ENCODE peak calls at places on chromosomes 7 and 10, in four cellular contexts. E, H, Q and G are unnamed samples.

GRCh38 chr7:35985126-35985754 is 167.8 kb upstream of the EEPD1 start:
- DNase-seq in E (peak), H (peak), Q (peak), G (peak)

GRCh38 chr10:17454181-17454800 is at the start of gene ST8SIA6:
- DNase-seq in E (peak), H (peak), Q (peak), G (peak)

GRCh38 chr10:100520811-100521210 is 1.1 kb upstream of the SEC31B start:
- DNase-seq in E (no peak), H (no peak), Q (peak), G (peak)

GRCh38 chr10:88707429-88708110 is 1.5 kb downstream of the LIPK start:
- DNase-seq in E (no peak), H (no peak), Q (peak), G (peak)

GRCh38 chr10:77590344-77591237 is 47.0 kb downstream of the KCNMA1 start:
- DNase-seq in E (no peak), H (no peak), Q (no peak), G (no peak)

GRCh38 chr7:34823650-34824258 is 165.7 kb downstream of the NPSR1 start:
- DNase-seq in E (peak), H (no peak), Q (peak), G (peak)

GRCh38 chr10:107583974-107584373 is 419.5 kb upstream of the SORCS1 start:
- DNase-seq in E (no peak), H (no peak), Q (no peak), G (no peak)

GRCh38 chr7:87600130-87601124 is at the start of gene ABCB1:
- DNase-seq in E (no peak), H (peak), Q (no peak), G (no peak)

GRCh38 chr10:59448616-59449015 is 86.3 kb upstream of the FAM13C start:
- DNase-seq in E (no peak), H (no peak), Q (no peak), G (no peak)

GRCh38 chr7:26477381-26477780 is 185.7 kb downstream of the SNX10 start:
- DNase-seq in E (no peak), H (no peak), Q (no peak), G (no peak)

GRCh38 chr7:30853576-30853975 is 58.1 kb upstream of the AQP1 start:
- DNase-seq in E (no peak), H (no peak), Q (no peak), G (no peak)

GRCh38 chr10:102523250-102524029 is 19.7 kb downstream of the SUFU start:
- DNase-seq in E (no peak), H (no peak), Q (no peak), G (no peak)

GRCh38 chr7:71784781-71785180 is 627.4 kb downstream of the CALN1 start:
- DNase-seq in E (no peak), H (no peak), Q (no peak), G (no peak)

GRCh38 chr10:129790710-129791446 is 173.2 kb downstream of the EBF3 start:
- DNase-seq in E (no peak), H (no peak), Q (peak), G (no peak)

GRCh38 chr10:74094231-74094630 is 56.4 kb downstream of the AP3M1 start:
- DNase-seq in E (no peak), H (no peak), Q (no peak), G (no peak)

GRCh38 chr10:103783686-103784085 is 71.7 kb downstream of the SH3PXD2A start:
- DNase-seq in E (no peak), H (no peak), Q (no peak), G (no peak)

GRCh38 chr7:96931891-96932290 is 73.5 kb upstream of the DLX6 start:
- DNase-seq in E (no peak), H (no peak), Q (no peak), G (peak)

GRCh38 chr7:79217468-79217867 is 236.0 kb downstream of the MAGI2 start:
- DNase-seq in E (no peak), H (no peak), Q (no peak), G (peak)

GRCh38 chr7:141950796-141951195 is 4.0 kb upstream of the CLEC5A start:
- DNase-seq in E (no peak), H (no peak), Q (no peak), G (no peak)

GRCh38 chr7:94823952-94824351 is 83.4 kb upstream of the PPP1R9A start:
- DNase-seq in E (no peak), H (no peak), Q (peak), G (peak)

GRCh38 chr10:114525368-114525949 is 121.2 kb upstream of the AFAP1L2 start:
- DNase-seq in E (no peak), H (no peak), Q (peak), G (peak)

GRCh38 chr7:105734233-105734632 is 142.2 kb downstream of the ATXN7L1 start:
- DNase-seq in E (no peak), H (no peak), Q (no peak), G (no peak)

GRCh38 chr7:2072042-2072441 is 160.7 kb downstream of the MAD1L1 start:
- DNase-seq in E (no peak), H (no peak), Q (no peak), G (no peak)

GRCh38 chr7:81514546-81514945 is 255.3 kb downstream of the HGF start:
- DNase-seq in E (no peak), H (no peak), Q (no peak), G (no peak)

GRCh38 chr7:6256709-6257535 is 15.5 kb downstream of the CYTH3 start:
- DNase-seq in E (no peak), H (no peak), Q (no peak), G (no peak)

GRCh38 chr7:26500749-26501352 is 209.2 kb downstream of the SNX10 start:
- DNase-seq in E (no peak), H (no peak), Q (peak), G (peak)

GRCh38 chr7:610141-610530 is 90.5 kb upstream of the PDGFA start:
- DNase-seq in E (no peak), H (no peak), Q (no peak), G (no peak)

GRCh38 chr10:52135101-52135500 is 179.0 kb upstream of the DKK1 start:
- DNase-seq in E (no peak), H (no peak), Q (no peak), G (peak)

GRCh38 chr7:113922049-113922448 is 3.2 kb upstream of the PPP1R3A start:
- DNase-seq in E (no peak), H (no peak), Q (no peak), G (no peak)

GRCh38 chr7:19522486-19522885 is 186.4 kb downstream of the POLR1F start:
- DNase-seq in E (no peak), H (no peak), Q (peak), G (peak)

GRCh38 chr7:112481833-112482669 is 1.3 kb downstream of the LSMEM1 start:
- DNase-seq in E (peak), H (no peak), Q (peak), G (peak)

GRCh38 chr10:98030093-98030821 is at the start of gene CRTAC1:
- DNase-seq in E (peak), H (peak), Q (no peak), G (no peak)